ENCODE peak calls at places on chromosome 5, in eight cellular contexts. G is heart right ventricle, J is neuronal stem cell, B is stomach, I is Peyer's patch, C is pancreas, Q is hepatocyte, E is suprapubic skin. O is an unnamed sample. For H3K27me3 and H3K4me1, the result is how much of the 10 kb centered on the place peaks cover.

GRCh38 chr5:127909078-127909477 is 174.5 kb upstream of the SLC12A2 start:
- DNase-seq in J (peak), B (no peak), I (no peak), E (no peak), Q (peak), G (no peak), C (no peak), O (no peak)

GRCh38 chr5:96968074-96968473 is 32.2 kb downstream of the LNPEP start:
- DNase-seq in Q (peak), B (no peak), E (no peak), J (no peak), C (no peak), I (no peak), G (no peak), O (no peak)

GRCh38 chr5:44779167-44779566 is 29.6 kb upstream of the MRPS30 start:
- DNase-seq in Q (no peak), E (no peak), C (no peak), B (no peak), I (no peak), G (no peak), J (no peak), O (no peak)

GRCh38 chr5:140348104-140348503 is 1.7 kb upstream of the HBEGF start:
- DNase-seq in B (no peak), C (no peak), I (peak), Q (no peak), J (no peak), E (no peak), G (no peak), O (no peak)

GRCh38 chr5:14397717-14398116 is 183.9 kb upstream of the OTULINL start:
- DNase-seq in Q (no peak), G (no peak), B (no peak), E (no peak), I (no peak), C (no peak), J (no peak), O (no peak)

GRCh38 chr5:44002381-44002901 is 386.8 kb downstream of the FGF10 start:
- DNase-seq in I (no peak), G (no peak), Q (peak), C (peak), E (no peak), J (no peak), B (peak), O (no peak)

GRCh38 chr5:116766470-116766947 is 191.9 kb upstream of the SEMA6A start:
- DNase-seq in E (no peak), G (no peak), I (no peak), Q (peak), J (no peak), B (no peak), C (no peak), O (no peak)

GRCh38 chr5:135883441-135883840 is 12.2 kb downstream of the IL9 start:
- DNase-seq in G (no peak), J (no peak), E (peak), C (no peak), I (no peak), Q (no peak), B (no peak), O (no peak)

GRCh38 chr5:157354825-157355224 is 88.9 kb downstream of the CYFIP2 start:
- DNase-seq in I (no peak), G (no peak), E (no peak), J (no peak), Q (no peak), C (no peak), B (no peak), O (no peak)

GRCh38 chr5:392431-392988 is 50.5 kb upstream of the EXOC3 start:
- DNase-seq in I (peak), B (peak), Q (peak), G (no peak), J (no peak), C (no peak), E (peak), O (peak)

DNA sequence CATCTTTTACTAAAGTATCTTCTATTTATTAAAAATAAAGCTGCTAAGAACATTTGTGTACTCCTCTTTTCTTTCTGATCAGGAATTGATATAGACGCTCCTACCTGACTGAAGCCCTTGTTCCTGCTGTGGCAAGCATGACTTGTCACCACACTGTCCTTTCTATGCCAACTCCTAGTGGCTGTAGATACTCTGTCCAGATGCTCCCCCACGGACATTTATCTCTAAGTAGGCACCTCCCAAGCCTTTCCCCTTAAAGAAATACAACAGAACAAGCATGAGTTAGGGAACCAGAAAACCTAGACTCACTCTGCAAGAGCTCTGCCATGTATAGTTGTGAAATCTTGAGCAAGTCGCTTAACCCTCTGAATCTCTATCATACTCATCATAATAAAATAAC is 53.2 kb downstream of the FAM114A2 start:
- DNase-seq in C (no peak), Q (no peak), G (no peak), B (no peak), E (no peak), I (no peak), J (no peak), O (no peak)
- H3K4me3 ChIP-seq in C (no peak), Q (no peak), G (no peak), B (no peak), E (no peak), I (no peak), J (no peak), O (no peak)

GRCh38 chr5:69083412-69083811 is 10.4 kb upstream of the SLC30A5 start:
- DNase-seq in G (no peak), I (no peak), E (no peak), J (no peak), C (peak), Q (peak), B (no peak), O (no peak)
- H3K27me3 ChIP-seq in G (under half), I (under half), E (under half), J (under half), C (under half), Q (under half), B (under half), O (under half)

DNA sequence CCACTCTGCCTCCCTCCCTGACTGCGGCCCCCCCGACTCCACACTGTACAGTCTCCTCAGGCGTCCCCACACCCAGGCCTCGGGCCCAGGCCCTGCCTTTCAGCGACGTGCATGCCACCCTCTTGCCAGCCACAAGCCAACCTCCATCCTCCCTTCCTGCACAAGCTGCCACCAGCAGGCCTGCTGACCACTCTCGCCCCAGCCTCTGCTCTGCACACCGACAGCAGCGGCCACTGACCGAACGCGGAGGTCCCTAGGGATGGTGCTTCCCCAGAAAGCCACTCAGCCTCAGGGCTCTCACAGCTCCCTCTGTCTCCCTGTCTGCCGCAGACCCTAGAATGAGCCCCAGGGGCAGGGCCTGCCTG is 18.6 kb downstream of the LMAN2 start:
- DNase-seq in B (no peak), E (no peak), G (no peak), C (no peak), J (no peak), Q (no peak), I (no peak), O (no peak)
- H3K4me1 ChIP-seq in B (under half), E (under half), G (under half), C (under half), J (under half), Q (under half), I (under half), O (under half)

GRCh38 chr5:141374627-141375026 is 936 bp downstream of the PCDHGA6 start:
- DNase-seq in C (no peak), B (no peak), I (no peak), Q (no peak), E (no peak), J (no peak), G (no peak), O (no peak)
- H3K4me3 ChIP-seq in C (no peak), B (no peak), I (no peak), Q (no peak), E (no peak), J (no peak), G (no peak), O (no peak)

GRCh38 chr5:29304555-29304954 is 1888.9 kb upstream of the CDH6 start:
- DNase-seq in C (no peak), B (no peak), J (no peak), E (no peak), I (no peak), Q (no peak), G (no peak), O (no peak)
- H3K27me3 ChIP-seq in C (under half), B (under half), J (under half), E (under half), I (under half), Q (under half), G (under half), O (under half)

GRCh38 chr5:53010819-53011218 is 21.7 kb downstream of the ITGA2 start:
- DNase-seq in Q (no peak), I (no peak), B (no peak), C (no peak), J (no peak), E (no peak), G (no peak), O (no peak)
- H3K4me1 ChIP-seq in Q (under half), I (under half), B (under half), C (under half), J (under half), E (under half), G (under half), O (under half)

O was measured in effector memory CD4-positive, alpha-beta T cell.